ENCODE peak calls at places on chromosomes 13 and 19, in seven cellular contexts. Y is heart right ventricle; N is retinal pigment epithelial cell; W is stimulated activated naive B cell treated with anti-CD40 and anti-IgM and Interleukin-4, amounts not matched to agents 10 μg/mL and 1 μg/mL and 100 μg/mL, for 72 hours; H is neural crest cell; R is AG04450; J is NCI-H1417 treated with DMSO at 0.1 percent for 48 hours. K is an unnamed sample.

GRCh38 chr19:7888145-7888825 is at the start of gene LRRC8E:
- DNase-seq in Y (no peak), N (no peak), W (no peak), H (peak; percentile 46), R (no peak), J (no peak), K (no peak)

GRCh38 chr13:26707122-26708006 is 53.2 kb downstream of the GPR12 start:
- DNase-seq in Y (peak; percentile 36), N (no peak), W (peak; percentile 21), H (peak; percentile 41), R (peak; percentile 7), J (no peak), K (peak; percentile 30)

GRCh38 chr13:97499181-97499580 is 65.2 kb downstream of the RAP2A start:
- DNase-seq in Y (no peak), N (no peak), W (no peak), H (no peak), R (no peak), J (no peak), K (no peak)

GRCh38 chr19:29289020-29289419 is 76.1 kb upstream of the UQCRFS1 start:
- DNase-seq in Y (no peak), N (no peak), W (no peak), H (no peak), R (no peak), J (no peak), K (no peak)

GRCh38 chr19:51026554-51026831 is at the start of gene KLK11:
- DNase-seq in Y (no peak), N (no peak), W (no peak), H (no peak), R (no peak), J (no peak), K (no peak)

GRCh38 chr19:1027953-1028902 is 1.8 kb downstream of the CNN2 start:
- DNase-seq in Y (peak; percentile 64), N (peak; percentile 78), W (no peak), H (no peak), R (peak; percentile 93), J (no peak), K (peak; percentile 75)

GRCh38 chr19:6020972-6021805 is 43.2 kb upstream of the RANBP3 start:
- DNase-seq in Y (no peak), N (no peak), W (no peak), H (no peak), R (no peak), J (no peak), K (no peak)

GRCh38 chr19:58182577-58182988 is 278 bp upstream of the ZNF274 start:
- DNase-seq in Y (no peak), N (no peak), W (no peak), H (no peak), R (no peak), J (no peak), K (peak; percentile 80)

GRCh38 chr19:47723573-47723923 is 10.3 kb downstream of the EHD2 start:
- DNase-seq in Y (no peak), N (no peak), W (no peak), H (no peak), R (no peak), J (no peak), K (no peak)

GRCh38 chr19:9309139-9309973 is at the start of gene ZNF699:
- DNase-seq in Y (peak; percentile 99), N (peak; percentile 84), W (peak; percentile 97), H (peak; percentile 98), R (peak; percentile 94), J (peak; percentile 98), K (peak; percentile 91)

GRCh38 chr13:43767351-43767901 is 19.3 kb downstream of the ENOX1 start:
- DNase-seq in Y (peak; percentile 34), N (no peak), W (no peak), H (no peak), R (no peak), J (no peak), K (no peak)

GRCh38 chr13:113118328-113119021 is 4.1 kb upstream of the F10 start:
- DNase-seq in Y (no peak), N (no peak), W (no peak), H (no peak), R (no peak), J (no peak), K (no peak)

GRCh38 chr19:12969292-12969988 is at the start of gene DAND5:
- DNase-seq in Y (peak; percentile 63), N (no peak), W (no peak), H (no peak), R (no peak), J (no peak), K (no peak)

GRCh38 chr13:19172007-19172646 is 9.5 kb downstream of the TUBA3C start:
- DNase-seq in Y (no peak), N (no peak), W (no peak), H (no peak), R (no peak), J (no peak), K (no peak)

GRCh38 chr13:80363890-80364503 is 23.1 kb upstream of the SPRY2 start:
- DNase-seq in Y (no peak), N (no peak), W (no peak), H (no peak), R (no peak), J (no peak), K (no peak)

GRCh38 chr13:113064534-113065405 is 40.8 kb upstream of the F7 start:
- DNase-seq in Y (no peak), N (no peak), W (no peak), H (no peak), R (no peak), J (no peak), K (no peak)

GRCh38 chr13:82698941-82699340 is 1183.3 kb downstream of the SLITRK1 start:
- DNase-seq in Y (no peak), N (no peak), W (no peak), H (no peak), R (no peak), J (no peak), K (no peak)

GRCh38 chr13:46844431-46844830 is 47.5 kb upstream of the ESD start:
- DNase-seq in Y (no peak), N (peak; percentile 91), W (no peak), H (no peak), R (no peak), J (no peak), K (no peak)

GRCh38 chr19:54364775-54365257 is at the start of gene LAIR1:
- DNase-seq in Y (no peak), N (no peak), W (peak; percentile 37), H (no peak), R (no peak), J (no peak), K (no peak)

GRCh38 chr13:113890758-113891480 is 27.0 kb upstream of the GAS6 start:
- DNase-seq in Y (no peak), N (no peak), W (no peak), H (no peak), R (no peak), J (no peak), K (no peak)

GRCh38 chr13:98563071-98563470 is 13.8 kb downstream of the STK24 start:
- DNase-seq in Y (no peak), N (no peak), W (no peak), H (no peak), R (no peak), J (no peak), K (no peak)

GRCh38 chr13:39451860-39452301 is 151.1 kb downstream of the LHFPL6 start:
- DNase-seq in Y (peak; percentile 63), N (peak; percentile 47), W (no peak), H (no peak), R (no peak), J (peak; percentile 1), K (no peak)

GRCh38 chr19:40578442-40578908 is 1.8 kb downstream of the SHKBP1 start:
- DNase-seq in Y (peak; percentile 47), N (no peak), W (no peak), H (no peak), R (no peak), J (no peak), K (no peak)

GRCh38 chr13:97254809-97255208 is 32.7 kb downstream of the MBNL2 start:
- DNase-seq in Y (no peak), N (no peak), W (no peak), H (no peak), R (no peak), J (no peak), K (no peak)

GRCh38 chr13:51737609-51738008 is 66.4 kb downstream of the DHRS12 start:
- DNase-seq in Y (no peak), N (no peak), W (no peak), H (no peak), R (no peak), J (no peak), K (no peak)